ENCODE peak calls at places on chromosome 16, in four cellular contexts. P is heart right ventricle; X is OCI-LY7; D is CD8-positive, alpha-beta T cell. V is an unnamed sample.

GRCh38 chr16:8848939-8849391 is 19.8 kb downstream of the CARHSP1 start:
- DNase-seq in D (no peak), X (no peak), P (no peak), V (no peak)

GRCh38 chr16:12439443-12440232 is 364.0 kb downstream of the CPPED1 start:
- DNase-seq in P (no peak), D (no peak), X (no peak), V (no peak)

GRCh38 chr16:87877942-87878507 is 8.7 kb upstream of the SLC7A5 start:
- DNase-seq in P (no peak), D (no peak), X (peak; percentile 73), V (no peak)

GRCh38 chr16:30472328-30472942 is at the start of gene ITGAL:
- DNase-seq in X (peak; percentile 90), P (peak; percentile 35), D (peak; percentile 89), V (no peak)

GRCh38 chr16:627458-628239 is 3.1 kb upstream of the WFIKKN1 start:
- DNase-seq in X (no peak), P (no peak), D (no peak), V (no peak)

GRCh38 chr16:66467611-66468010 is 40.5 kb downstream of the BEAN1 start:
- DNase-seq in P (no peak), X (no peak), D (no peak), V (no peak)

GRCh38 chr16:89599451-89599858 is 14.0 kb upstream of the DPEP1 start:
- DNase-seq in D (no peak), X (peak; percentile 45), P (no peak), V (no peak)

GRCh38 chr16:2596747-2597559 is 59.1 kb downstream of the PDPK1 start:
- DNase-seq in X (no peak), P (no peak), D (no peak), V (no peak)

GRCh38 chr16:11677959-11678881 is 10.0 kb downstream of the SNN start:
- DNase-seq in P (no peak), D (no peak), X (no peak), V (no peak)

GRCh38 chr16:8739989-8740704 is 57.3 kb downstream of the TMEM186 start:
- DNase-seq in D (no peak), X (no peak), P (no peak), V (no peak)

GRCh38 chr16:64094170-64094960 is 1027.5 kb downstream of the CDH11 start:
- DNase-seq in X (no peak), D (no peak), P (no peak), V (no peak)

GRCh38 chr16:4674926-4675530 is 18.3 kb upstream of the NUDT16L1 start:
- DNase-seq in X (no peak), P (no peak), D (no peak), V (no peak)

GRCh38 chr16:82603784-82604411 is 22.9 kb upstream of the CDH13 start:
- DNase-seq in P (peak; percentile 46), X (peak; percentile 5), D (no peak), V (peak; percentile 40)

GRCh38 chr16:10850478-10850850 is 26.5 kb upstream of the CIITA start:
- DNase-seq in D (no peak), X (no peak), P (no peak), V (no peak)

GRCh38 chr16:6038966-6039530 is 941.5 kb upstream of the EEF2KMT start:
- DNase-seq in P (no peak), X (no peak), D (no peak), V (no peak)

GRCh38 chr16:75733305-75734141 is 7.2 kb upstream of the CPHXL start:
- DNase-seq in X (no peak), P (no peak), D (no peak), V (no peak)

GRCh38 chr16:58501242-58502131 is 1.5 kb downstream of the NDRG4 start:
- DNase-seq in X (peak; percentile 62), D (no peak), P (no peak), V (peak; percentile 79)

GRCh38 chr16:66262253-66263167 is 104.0 kb upstream of the CDH5 start:
- DNase-seq in X (no peak), P (peak; percentile 39), D (peak; percentile 1), V (no peak)

GRCh38 chr16:56263711-56264608 is 72.7 kb downstream of the GNAO1 start:
- DNase-seq in D (no peak), P (peak; percentile 46), X (no peak), V (peak; percentile 78)

GRCh38 chr16:379183-379960 is 2.4 kb downstream of the PGAP6 start:
- DNase-seq in X (no peak), P (no peak), D (peak; percentile 48), V (no peak)

GRCh38 chr16:53787423-53787822 is 83.5 kb downstream of the FTO start:
- DNase-seq in X (no peak), D (no peak), P (no peak), V (no peak)

GRCh38 chr16:71807905-71808592 is 585 bp downstream of the AP1G1 start:
- DNase-seq in X (no peak), P (no peak), D (no peak), V (no peak)

GRCh38 chr16:22206847-22207714 is 1.0 kb downstream of the EEF2K start:
- DNase-seq in D (peak; percentile 61), P (peak; percentile 84), X (peak; percentile 65), V (peak; percentile 19)

GRCh38 chr16:66382171-66382965 is 15.9 kb downstream of the CDH5 start:
- DNase-seq in D (no peak), P (no peak), X (no peak), V (no peak)

GRCh38 chr16:554640-555413 is 5.4 kb upstream of the PRR35 start:
- DNase-seq in X (no peak), D (no peak), P (no peak), V (no peak)

GRCh38 chr16:86784267-86784626 is 205.9 kb downstream of the FOXL1 start:
- DNase-seq in P (no peak), X (no peak), D (no peak), V (no peak)

GRCh38 chr16:13997933-13998332 is 73.2 kb upstream of the MRTFB start:
- DNase-seq in D (no peak), P (no peak), X (peak; percentile 92), V (no peak)

GRCh38 chr16:29744541-29745101 is 1.2 kb downstream of the C16orf54 start:
- DNase-seq in X (no peak), D (peak; percentile 65), P (no peak), V (no peak)

GRCh38 chr16:3187798-3188674 is at the start of gene OR1F1:
- DNase-seq in D (peak; percentile 64), X (no peak), P (no peak), V (peak; percentile 62)

GRCh38 chr16:30924086-30924714 is 828 bp downstream of the FBXL19 start:
- DNase-seq in D (no peak), P (peak; percentile 35), X (no peak), V (no peak)

GRCh38 chr16:88815901-88816589 is 4.3 kb upstream of the APRT start:
- DNase-seq in X (peak; percentile 71), P (no peak), D (peak; percentile 72), V (no peak)

GRCh38 chr16:64416232-64417010 is 705.4 kb downstream of the CDH11 start:
- DNase-seq in X (peak; percentile 37), P (no peak), D (no peak), V (no peak)

GRCh38 chr16:14303654-14304394 is 232.7 kb downstream of the MRTFB start:
- DNase-seq in D (no peak), P (no peak), X (peak; percentile 46), V (no peak)

GRCh38 chr16:50011707-50012106 is 13.3 kb upstream of the CNEP1R1 start:
- DNase-seq in D (no peak), X (no peak), P (no peak), V (no peak)

GRCh38 chr16:1261131-1261917 is 5.5 kb downstream of the TPSD1 start:
- DNase-seq in D (no peak), X (no peak), P (no peak), V (no peak)

GRCh38 chr16:15586716-15587115 is 56.2 kb downstream of the MARF1 start:
- DNase-seq in X (no peak), D (no peak), P (no peak), V (no peak)

GRCh38 chr16:35255816-35256215 is 1796.4 kb downstream of the TP53TG3F start:
- DNase-seq in D (no peak), X (no peak), P (no peak), V (no peak)

GRCh38 chr16:30119428-30119827 is 3.6 kb downstream of the MAPK3 start:
- DNase-seq in P (no peak), X (no peak), D (no peak), V (no peak)

GRCh38 chr16:47888142-47888541 is 267.7 kb downstream of the ABCC12 start:
- DNase-seq in D (no peak), X (no peak), P (no peak), V (no peak)

DNA sequence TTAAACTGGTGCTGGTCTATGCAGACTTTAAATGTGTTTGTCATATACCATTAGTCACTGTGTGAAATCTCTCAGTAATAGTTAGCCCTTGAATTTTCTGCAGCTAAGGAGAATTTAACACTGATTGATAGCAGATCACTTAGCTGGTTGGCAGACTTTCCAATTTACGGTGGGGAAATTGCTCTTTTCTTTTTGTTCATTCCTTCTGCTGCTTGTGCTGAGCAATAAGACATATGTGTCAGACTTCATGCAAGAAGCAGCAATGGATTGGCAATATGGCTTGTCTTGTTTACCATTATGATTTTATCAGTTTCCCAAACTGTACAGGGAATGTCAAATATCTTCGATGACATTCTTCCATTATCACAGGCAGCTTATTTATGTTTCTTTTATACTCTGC is 967.9 kb upstream of the GOT2 start:
- DNase-seq in D (no peak), X (no peak), P (no peak), V (no peak)
- H3K27ac ChIP-seq in D (no peak overlapping the region), X (no peak overlapping the region), P (no peak overlapping the region), V (no peak overlapping the region)

GRCh38 chr16:18958621-18959578 is 24.8 kb upstream of the TMC7 start:
- DNase-seq in P (no peak), D (no peak), X (no peak), V (no peak)
- H3K27ac ChIP-seq in P (peak overlapping the region; percentile 83), D (no peak overlapping the region), X (no peak overlapping the region), V (no peak overlapping the region)

GRCh38 chr16:68079616-68080344 is 5.4 kb upstream of the NFATC3 start:
- DNase-seq in X (peak; percentile 78), D (peak; percentile 88), P (peak; percentile 80), V (no peak)
- H3K27ac ChIP-seq in X (peak overlapping the region; percentile 76), D (peak overlapping the region; percentile 57), P (peak overlapping the region; percentile 76), V (peak overlapping the region; percentile 85)

GRCh38 chr16:69072640-69072974 is 32.8 kb upstream of the HAS3 start:
- DNase-seq in P (no peak), D (no peak), X (no peak), V (no peak)
- H3K27ac ChIP-seq in P (no peak overlapping the region), D (no peak overlapping the region), X (no peak overlapping the region), V (no peak overlapping the region)

DNA sequence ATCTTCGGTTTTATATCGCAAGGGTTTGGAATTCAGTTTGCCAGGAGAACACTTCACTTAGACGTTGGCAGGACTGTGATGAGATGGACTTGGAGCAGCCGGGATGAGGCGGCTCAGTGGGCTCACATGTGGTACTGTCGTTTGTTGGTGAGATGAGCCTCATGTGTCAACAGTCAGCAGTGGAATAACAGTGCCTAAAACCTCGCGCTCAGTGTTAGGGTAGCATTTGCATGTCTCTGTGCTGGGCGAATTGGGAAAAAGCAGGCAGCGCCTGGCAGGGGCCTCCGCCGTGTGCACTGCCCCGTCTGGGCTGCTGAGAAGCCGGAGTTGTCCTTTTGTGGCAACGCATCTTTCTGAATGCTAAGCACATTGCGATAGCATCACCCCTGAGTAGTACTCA is 49.7 kb downstream of the CRISPLD2 start:
- DNase-seq in D (no peak), X (no peak), P (no peak), V (no peak)
- H3K27ac ChIP-seq in D (no peak overlapping the region), X (no peak overlapping the region), P (no peak overlapping the region), V (no peak overlapping the region)